ENCODE peak calls at places on chromosome 1, in nine cellular contexts. One of them, this sample, is unnamed.

GRCh38 chr1:240271081-240271480 is 179.4 kb downstream of the FMN2 start:
- DNase-seq in neural progenitor cell: no peak
- DNase-seq in stomach: no peak
- DNase-seq in amniotic stem cell: no peak
- DNase-seq in NCI-H1092: no peak
- DNase-seq in SK-MEL-5: no peak
- DNase-seq in coronary artery: no peak
- DNase-seq in HT-29: no peak
- DNase-seq in T-helper 1 cell: no peak
- DNase-seq in this sample: no peak

GRCh38 chr1:9473032-9473792 is 66.1 kb upstream of the SLC25A33 start:
- DNase-seq in neural progenitor cell: no peak
- DNase-seq in stomach: peak
- DNase-seq in amniotic stem cell: peak
- DNase-seq in NCI-H1092: peak
- DNase-seq in SK-MEL-5: peak
- DNase-seq in coronary artery: peak
- DNase-seq in HT-29: no peak
- DNase-seq in T-helper 1 cell: no peak
- DNase-seq in this sample: peak

GRCh38 chr1:224542783-224543440 is 73.2 kb upstream of the CNIH3 start:
- DNase-seq in neural progenitor cell: no peak
- DNase-seq in stomach: no peak
- DNase-seq in amniotic stem cell: peak
- DNase-seq in NCI-H1092: no peak
- DNase-seq in SK-MEL-5: peak
- DNase-seq in coronary artery: no peak
- DNase-seq in HT-29: peak
- DNase-seq in T-helper 1 cell: peak
- DNase-seq in this sample: no peak

GRCh38 chr1:46488343-46489168 is 1.1 kb upstream of the DMBX1 start:
- DNase-seq in neural progenitor cell: peak
- DNase-seq in stomach: no peak
- DNase-seq in amniotic stem cell: no peak
- DNase-seq in NCI-H1092: no peak
- DNase-seq in SK-MEL-5: no peak
- DNase-seq in coronary artery: no peak
- DNase-seq in HT-29: no peak
- DNase-seq in T-helper 1 cell: peak
- DNase-seq in this sample: no peak

GRCh38 chr1:67682659-67683197 is 2.3 kb upstream of the GADD45A start:
- DNase-seq in neural progenitor cell: no peak
- DNase-seq in stomach: no peak
- DNase-seq in amniotic stem cell: peak
- DNase-seq in NCI-H1092: no peak
- DNase-seq in SK-MEL-5: peak
- DNase-seq in coronary artery: no peak
- DNase-seq in HT-29: no peak
- DNase-seq in T-helper 1 cell: no peak
- DNase-seq in this sample: no peak

GRCh38 chr1:20029178-20029912 is 40.6 kb upstream of the PLA2G5 start:
- DNase-seq in neural progenitor cell: no peak
- DNase-seq in stomach: no peak
- DNase-seq in amniotic stem cell: no peak
- DNase-seq in NCI-H1092: no peak
- DNase-seq in SK-MEL-5: peak
- DNase-seq in coronary artery: no peak
- DNase-seq in HT-29: no peak
- DNase-seq in T-helper 1 cell: no peak
- DNase-seq in this sample: no peak

GRCh38 chr1:216186816-216187215 is 236.4 kb downstream of the USH2A start:
- DNase-seq in neural progenitor cell: no peak
- DNase-seq in stomach: no peak
- DNase-seq in amniotic stem cell: no peak
- DNase-seq in NCI-H1092: no peak
- DNase-seq in SK-MEL-5: no peak
- DNase-seq in coronary artery: no peak
- DNase-seq in HT-29: no peak
- DNase-seq in T-helper 1 cell: no peak
- DNase-seq in this sample: no peak

GRCh38 chr1:2860476-2861142 is 59.1 kb upstream of the TTC34 start:
- DNase-seq in neural progenitor cell: no peak
- DNase-seq in stomach: no peak
- DNase-seq in amniotic stem cell: no peak
- DNase-seq in NCI-H1092: no peak
- DNase-seq in SK-MEL-5: no peak
- DNase-seq in coronary artery: no peak
- DNase-seq in HT-29: no peak
- DNase-seq in T-helper 1 cell: no peak
- DNase-seq in this sample: no peak

GRCh38 chr1:198124665-198125064 is 32.1 kb upstream of the NEK7 start:
- DNase-seq in neural progenitor cell: no peak
- DNase-seq in stomach: no peak
- DNase-seq in amniotic stem cell: no peak
- DNase-seq in NCI-H1092: no peak
- DNase-seq in SK-MEL-5: no peak
- DNase-seq in coronary artery: no peak
- DNase-seq in HT-29: no peak
- DNase-seq in T-helper 1 cell: no peak
- DNase-seq in this sample: no peak

GRCh38 chr1:202593845-202594244 is 116.4 kb downstream of the SYT2 start:
- DNase-seq in neural progenitor cell: no peak
- DNase-seq in stomach: no peak
- DNase-seq in amniotic stem cell: no peak
- DNase-seq in NCI-H1092: no peak
- DNase-seq in SK-MEL-5: no peak
- DNase-seq in coronary artery: no peak
- DNase-seq in HT-29: peak
- DNase-seq in T-helper 1 cell: no peak
- DNase-seq in this sample: no peak

GRCh38 chr1:21099034-21099868 is 77.4 kb downstream of the EIF4G3 start:
- DNase-seq in neural progenitor cell: no peak
- DNase-seq in stomach: no peak
- DNase-seq in amniotic stem cell: no peak
- DNase-seq in NCI-H1092: no peak
- DNase-seq in SK-MEL-5: no peak
- DNase-seq in coronary artery: no peak
- DNase-seq in HT-29: no peak
- DNase-seq in T-helper 1 cell: peak
- DNase-seq in this sample: no peak

GRCh38 chr1:235102993-235103411 is 25.6 kb downstream of the TOMM20 start:
- DNase-seq in neural progenitor cell: no peak
- DNase-seq in stomach: no peak
- DNase-seq in amniotic stem cell: no peak
- DNase-seq in NCI-H1092: peak
- DNase-seq in SK-MEL-5: no peak
- DNase-seq in coronary artery: no peak
- DNase-seq in HT-29: no peak
- DNase-seq in T-helper 1 cell: no peak
- DNase-seq in this sample: no peak

GRCh38 chr1:197770243-197770642 is 5.0 kb downstream of the DENND1B start:
- DNase-seq in neural progenitor cell: no peak
- DNase-seq in stomach: no peak
- DNase-seq in amniotic stem cell: no peak
- DNase-seq in NCI-H1092: no peak
- DNase-seq in SK-MEL-5: no peak
- DNase-seq in coronary artery: no peak
- DNase-seq in HT-29: no peak
- DNase-seq in T-helper 1 cell: no peak
- DNase-seq in this sample: no peak

GRCh38 chr1:15966081-15966955 is 9.6 kb downstream of the ZBTB17 start:
- DNase-seq in neural progenitor cell: no peak
- DNase-seq in stomach: peak
- DNase-seq in amniotic stem cell: no peak
- DNase-seq in NCI-H1092: no peak
- DNase-seq in SK-MEL-5: peak
- DNase-seq in coronary artery: no peak
- DNase-seq in HT-29: no peak
- DNase-seq in T-helper 1 cell: peak
- DNase-seq in this sample: peak

This sample was measured in hippocampal formation.